ENCODE peak calls at places on chromosomes 11 and 22, in ten cellular contexts. M is SK-N-SH, I is sigmoid colon, J is A549, H is MM.1S, C is lower lobe of right lung, V is breast epithelium, D is cardiac muscle cell, Y is thyroid gland, X is astrocyte. R is an unnamed sample.

GRCh38 chr11:65448074-65448417 is 25.4 kb downstream of the NEAT1 start:
- DNase-seq in M (no peak), V (no peak), I (no peak), C (no peak), H (no peak), Y (no peak), X (peak; percentile 40), J (no peak), D (peak; percentile 55), R (no peak)

GRCh38 chr22:49632199-49633009 is 195.3 kb downstream of the BRD1 start:
- DNase-seq in C (peak; percentile 51), J (peak; percentile 67), X (peak; percentile 18), M (peak; percentile 91), D (peak; percentile 67), I (peak; percentile 76), V (no peak), H (no peak), Y (peak; percentile 56), R (peak; percentile 39)

GRCh38 chr11:55367674-55368073 is at the start of gene OR4A15:
- DNase-seq in V (no peak), Y (no peak), I (no peak), D (no peak), M (no peak), X (no peak), J (no peak), C (no peak), H (no peak), R (no peak)

GRCh38 chr11:64355078-64355940 is 3.7 kb upstream of the RPS6KA4 start:
- DNase-seq in I (peak; percentile 89), X (peak; percentile 59), C (peak; percentile 83), V (peak; percentile 71), J (peak; percentile 96), Y (peak; percentile 80), D (peak; percentile 84), H (no peak), M (peak; percentile 89), R (peak; percentile 73)

GRCh38 chr11:128448981-128449713 is 138.2 kb downstream of the ETS1 start:
- DNase-seq in M (no peak), J (no peak), Y (no peak), D (peak; percentile 62), C (no peak), H (no peak), X (peak; percentile 65), I (no peak), V (no peak), R (no peak)

GRCh38 chr11:20399498-20399897 is 12.0 kb downstream of the PRMT3 start:
- DNase-seq in H (no peak), I (no peak), J (no peak), X (no peak), D (no peak), V (no peak), M (no peak), Y (no peak), C (no peak), R (no peak)

GRCh38 chr11:131684111-131685060 is 314.0 kb downstream of the NTM start:
- DNase-seq in V (no peak), M (no peak), D (no peak), J (no peak), I (no peak), H (no peak), X (no peak), C (no peak), Y (no peak), R (no peak)

GRCh38 chr11:111819161-111820058 is 52.0 kb downstream of the ALG9 start:
- DNase-seq in D (peak; percentile 16), I (no peak), X (peak; percentile 50), C (no peak), M (peak; percentile 26), V (no peak), H (no peak), J (no peak), Y (no peak), R (no peak)

GRCh38 chr11:83554896-83555295 is 268.7 kb upstream of the CCDC90B start:
- DNase-seq in M (peak; percentile 8), D (no peak), J (no peak), I (no peak), V (no peak), X (no peak), Y (no peak), H (no peak), C (no peak), R (no peak)

GRCh38 chr11:90134420-90135003 is at the start of gene NAALAD2:
- DNase-seq in Y (peak; percentile 19), J (peak; percentile 2), X (peak; percentile 18), C (peak; percentile 46), D (peak; percentile 80), I (peak; percentile 62), H (peak; percentile 42), V (no peak), M (peak; percentile 77), R (peak; percentile 5)

GRCh38 chr11:21426931-21427330 is 757.5 kb downstream of the NELL1 start:
- DNase-seq in C (no peak), H (no peak), V (no peak), Y (no peak), X (no peak), D (no peak), M (no peak), J (no peak), I (no peak), R (no peak)

GRCh38 chr22:17336061-17336460 is 33.2 kb upstream of the CECR2 start:
- DNase-seq in V (no peak), D (no peak), X (no peak), J (no peak), C (no peak), H (no peak), Y (no peak), M (no peak), I (no peak), R (no peak)

GRCh38 chr22:17331690-17332089 is 37.6 kb upstream of the CECR2 start:
- DNase-seq in X (no peak), Y (no peak), H (no peak), M (no peak), D (no peak), I (no peak), V (no peak), J (no peak), C (no peak), R (no peak)

GRCh38 chr22:17334983-17335382 is 34.3 kb upstream of the CECR2 start:
- DNase-seq in D (no peak), C (no peak), H (no peak), I (no peak), X (no peak), Y (no peak), V (no peak), M (no peak), J (no peak), R (no peak)

GRCh38 chr22:17334054-17334453 is 35.2 kb upstream of the CECR2 start:
- DNase-seq in X (no peak), Y (no peak), M (no peak), C (no peak), V (no peak), H (no peak), D (no peak), I (no peak), J (no peak), R (no peak)

GRCh38 chr22:17332109-17332508 is 37.2 kb upstream of the CECR2 start:
- DNase-seq in M (no peak), D (no peak), I (no peak), V (no peak), J (no peak), Y (no peak), H (no peak), X (no peak), C (no peak), R (no peak)
- TF ChIP-seq CTCF in M (no peak), D (no peak), I (no peak), V (no peak), J (no peak), Y (no peak), H (no peak), X (no peak), C (no peak), R (no peak)

GRCh38 chr11:110287537-110287936 is 8.9 kb downstream of the RDX start:
- DNase-seq in V (no peak), X (no peak), I (no peak), J (no peak), D (no peak), H (peak; percentile 31), Y (no peak), C (no peak), M (no peak), R (no peak)
- H3K27ac ChIP-seq in V (no peak overlapping the region), X (no peak overlapping the region), I (no peak overlapping the region), J (no peak overlapping the region), D (peak overlapping the region; percentile 73), H (no peak overlapping the region), Y (no peak overlapping the region), C (no peak overlapping the region), M (no peak overlapping the region), R (no peak overlapping the region)

DNA sequence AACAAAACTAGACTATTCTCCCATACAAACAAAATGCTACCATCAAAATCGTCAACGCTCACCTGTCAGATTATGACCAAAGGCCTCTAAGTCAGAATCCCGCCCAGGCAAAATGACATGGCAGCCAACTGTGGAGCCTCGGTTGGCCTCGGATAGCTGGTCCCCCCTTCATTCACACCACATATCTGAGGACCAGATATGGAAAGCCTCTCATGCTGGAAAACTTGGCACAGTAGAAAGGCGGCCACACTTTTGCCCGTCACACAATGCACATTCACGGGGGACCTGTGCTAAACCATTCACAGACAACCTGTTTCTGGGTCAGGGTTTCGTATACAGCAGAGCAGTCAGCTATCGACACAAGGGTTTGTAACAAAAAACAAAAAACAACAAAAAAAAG is 11.2 kb downstream of the MAPK1 start:
- DNase-seq in Y (no peak), X (no peak), J (no peak), V (no peak), M (no peak), H (no peak), I (no peak), D (no peak), C (no peak), R (no peak)
- H3K4me1 ChIP-seq in Y (peaks cover 29% of the 10 kb centered on the region), X (no peaks in the 10 kb centered on the region), J (peaks cover 28% of the 10 kb centered on the region), V (no peaks in the 10 kb centered on the region), M (peaks cover 3% of the 10 kb centered on the region), H (no peaks in the 10 kb centered on the region), I (peaks cover 46% of the 10 kb centered on the region), D (peaks cover 29% of the 10 kb centered on the region), C (peaks cover 70% of the 10 kb centered on the region), R (no peaks in the 10 kb centered on the region)

GRCh38 chr11:114889464-114890065 is 211.2 kb downstream of the NXPE2 start:
- DNase-seq in C (no peak), H (no peak), I (no peak), M (no peak), Y (no peak), X (no peak), V (no peak), J (no peak), D (no peak), R (no peak)

GRCh38 chr11:114893329-114893728 is 215.0 kb downstream of the NXPE2 start:
- DNase-seq in M (no peak), D (no peak), J (no peak), Y (no peak), X (no peak), V (no peak), I (no peak), H (no peak), C (no peak), R (no peak)

GRCh38 chr11:114891911-114892310 is 213.6 kb downstream of the NXPE2 start:
- DNase-seq in J (no peak), I (no peak), M (no peak), Y (no peak), H (no peak), C (no peak), V (no peak), X (no peak), D (no peak), R (no peak)

GRCh38 chr11:114890076-114890475 is 211.7 kb downstream of the NXPE2 start:
- DNase-seq in M (no peak), H (no peak), C (no peak), V (no peak), I (no peak), D (no peak), J (no peak), Y (no peak), X (no peak), R (no peak)

GRCh38 chr11:114892381-114893197 is 214.3 kb downstream of the NXPE2 start:
- DNase-seq in D (no peak), M (peak; percentile 19), H (no peak), X (no peak), Y (no peak), I (no peak), V (no peak), C (no peak), J (peak; percentile 5), R (no peak)
- TF ChIP-seq CTCF in D (no peak), M (peak; percentile 37), H (peak; percentile 46), X (peak; percentile 19), Y (no peak), I (no peak), V (no peak), C (peak; percentile 17), J (no peak), R (no peak)